ENCODE peak calls at places on chromosomes 1 and 21, in five cellular contexts. X is heart left ventricle, U is mammary epithelial cell, O is cardiac muscle cell, S is fibroblast of lung. L is an unnamed sample.

GRCh38 chr1:34190692-34191091 is 14.0 kb downstream of the C1orf94 start:
- DNase-seq in O (no peak), X (no peak), S (no peak), U (no peak), L (no peak)

GRCh38 chr1:87017994-87018672 is 103.7 kb downstream of the HS2ST1 start:
- DNase-seq in O (peak; percentile 16), U (no peak), X (no peak), S (no peak), L (no peak)

GRCh38 chr1:72412286-72412685 is 129.9 kb upstream of the NEGR1 start:
- DNase-seq in S (peak; percentile 49), X (no peak), U (peak; percentile 91), O (no peak), L (peak; percentile 80)

GRCh38 chr1:177884499-177885021 is 85.3 kb downstream of the SEC16B start:
- DNase-seq in S (no peak), O (peak; percentile 3), X (no peak), U (no peak), L (no peak)

GRCh38 chr1:14259191-14259757 is 339.2 kb upstream of the KAZN start:
- DNase-seq in U (no peak), X (peak; percentile 87), O (peak; percentile 71), S (no peak), L (no peak)

GRCh38 chr21:14259669-14260458 is 43.9 kb downstream of the RBM11 start:
- DNase-seq in O (peak; percentile 68), U (peak; percentile 43), X (no peak), S (peak; percentile 28), L (peak; percentile 68)

GRCh38 chr1:27660300-27660837 is 11.6 kb downstream of the IFI6 start:
- DNase-seq in X (no peak), U (no peak), O (no peak), S (no peak), L (peak; percentile 41)

GRCh38 chr1:51644533-51645197 is 27.8 kb downstream of the OSBPL9 start:
- DNase-seq in X (no peak), S (peak; percentile 90), U (peak; percentile 64), O (peak; percentile 87), L (peak; percentile 63)

GRCh38 chr1:42358791-42359190 is 21.8 kb upstream of the RIMKLA start:
- DNase-seq in X (no peak), U (no peak), O (no peak), S (no peak), L (no peak)

GRCh38 chr1:198929961-198930599 is 291.2 kb downstream of the PTPRC start:
- DNase-seq in O (peak; percentile 62), S (peak; percentile 78), X (no peak), U (peak; percentile 50), L (peak; percentile 38)

GRCh38 chr21:36749935-36750578 is 51.1 kb downstream of the SIM2 start:
- DNase-seq in O (peak; percentile 46), S (peak; percentile 63), X (no peak), U (no peak), L (peak; percentile 29)

GRCh38 chr1:77024500-77024899 is 157.2 kb downstream of the ST6GALNAC5 start:
- DNase-seq in U (no peak), S (no peak), O (no peak), X (no peak), L (no peak)

GRCh38 chr1:150973258-150973825 is 1.3 kb downstream of the CERS2 start:
- DNase-seq in U (no peak), X (peak; percentile 40), S (peak; percentile 39), O (no peak), L (no peak)

GRCh38 chr1:151156515-151156819 is at the start of gene TNFAIP8L2:
- DNase-seq in S (no peak), X (peak; percentile 61), U (no peak), O (no peak), L (no peak)

GRCh38 chr1:37764888-37765441 is at the start of gene EPHA10:
- DNase-seq in S (no peak), O (no peak), U (no peak), X (no peak), L (no peak)

GRCh38 chr1:45929257-45929687 is 125.9 kb downstream of the MAST2 start:
- DNase-seq in X (no peak), U (peak; percentile 27), O (peak; percentile 87), S (peak; percentile 95), L (peak; percentile 67)

GRCh38 chr1:213585402-213585801 is 402.4 kb upstream of the PROX1 start:
- DNase-seq in X (no peak), S (no peak), O (no peak), U (no peak), L (no peak)

GRCh38 chr1:56985857-56986256 is 20.0 kb upstream of the C8B start:
- DNase-seq in U (no peak), O (no peak), S (no peak), X (no peak), L (no peak)

GRCh38 chr1:1490633-1491230 is 19.2 kb downstream of the ATAD3B start:
- DNase-seq in U (no peak), S (no peak), O (no peak), X (no peak), L (no peak)

GRCh38 chr1:230825804-230826160 is 42.5 kb downstream of the C1orf198 start:
- DNase-seq in X (no peak), S (no peak), U (no peak), O (no peak), L (no peak)

GRCh38 chr1:52798331-52798730 is 44.2 kb upstream of the ZYG11A start:
- DNase-seq in O (no peak), S (no peak), X (no peak), U (no peak), L (no peak)

GRCh38 chr1:58204284-58204683 is 342.2 kb downstream of the OMA1 start:
- DNase-seq in O (no peak), S (no peak), X (no peak), U (no peak), L (peak; percentile 4)

GRCh38 chr1:119631433-119632102 is 16.5 kb downstream of the ZNF697 start:
- DNase-seq in S (peak; percentile 74), U (peak; percentile 64), O (peak; percentile 97), X (peak; percentile 95), L (peak; percentile 37)

GRCh38 chr1:115807723-115808122 is 33.2 kb downstream of the NHLH2 start:
- DNase-seq in S (peak; percentile 59), X (peak; percentile 36), O (peak; percentile 87), U (peak; percentile 71), L (peak; percentile 81)

GRCh38 chr1:67832737-67833594 is at the start of gene GNG12:
- DNase-seq in S (peak; percentile 80), U (peak; percentile 77), O (peak; percentile 85), X (peak; percentile 75), L (peak; percentile 46)

GRCh38 chr1:27606708-27607238 is 2.8 kb upstream of the AHDC1 start:
- DNase-seq in X (no peak), O (no peak), S (peak; percentile 43), U (peak; percentile 23), L (peak; percentile 47)

GRCh38 chr1:66711420-66711819 is 40.8 kb upstream of the DYNLT5 start:
- DNase-seq in S (peak; percentile 5), U (no peak), O (peak; percentile 30), X (no peak), L (peak; percentile 13)
- TF ChIP-seq CTCF in S (peak; percentile 26), U (peak; percentile 33), O (peak; percentile 32), X (peak; percentile 7), L (no peak)

GRCh38 chr1:210916548-210916947 is 217.4 kb downstream of the KCNH1 start:
- DNase-seq in X (no peak), U (no peak), S (no peak), O (no peak), L (no peak)
- H3K4me3 ChIP-seq in X (no peak overlapping the region), U (no peak overlapping the region), S (no peak overlapping the region), O (no peak overlapping the region), L (no peak overlapping the region)

GRCh38 chr1:210024996-210025395 is 87.0 kb downstream of the SYT14 start:
- DNase-seq in X (no peak), U (no peak), O (no peak), S (no peak), L (no peak)
- TF ChIP-seq CTCF in X (no peak), U (peak; percentile 1), O (no peak), S (no peak), L (no peak)

DNA sequence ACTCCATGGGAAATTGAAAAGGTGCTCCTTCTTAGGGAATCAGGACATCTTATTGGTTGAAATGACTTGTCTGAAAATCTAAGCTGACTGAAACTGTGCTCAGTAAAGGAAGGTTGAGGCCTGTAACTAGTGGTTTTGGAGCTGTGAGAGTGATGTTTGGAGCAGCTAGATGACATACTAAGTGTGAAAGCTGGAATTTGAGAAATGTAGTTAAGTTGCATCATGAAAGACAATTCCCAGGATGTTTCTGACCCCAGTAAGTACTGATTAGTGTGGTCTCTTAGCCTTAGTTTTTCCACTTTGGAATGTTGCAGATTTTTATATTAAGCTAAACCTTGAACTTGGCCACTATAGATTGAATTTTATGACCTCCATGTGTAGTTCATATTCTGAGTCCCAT is 154.9 kb downstream of the PAPPA2 start:
- DNase-seq in O (no peak), U (no peak), S (peak; percentile 12), X (no peak), L (no peak)
- H3K4me3 ChIP-seq in O (no peak overlapping the region), U (no peak overlapping the region), S (no peak overlapping the region), X (no peak overlapping the region), L (no peak overlapping the region)

GRCh38 chr1:191993549-191993948 is 164.7 kb upstream of the RGS18 start:
- DNase-seq in S (no peak), O (peak; percentile 62), X (no peak), U (peak; percentile 6), L (peak; percentile 19)
- TF ChIP-seq CTCF in S (peak; percentile 47), O (peak; percentile 47), X (no peak), U (peak; percentile 45), L (peak; percentile 10)

GRCh38 chr1:183586455-183586854 is 3.8 kb downstream of the NCF2 start:
- DNase-seq in O (no peak), X (no peak), U (no peak), S (no peak), L (no peak)
- H3K4me3 ChIP-seq in O (no peak overlapping the region), X (no peak overlapping the region), U (no peak overlapping the region), S (no peak overlapping the region), L (no peak overlapping the region)

L was measured in bronchial epithelial cell.